ENCODE peak calls at places on chromosomes 12 and 14, in eight cellular contexts. U is stomach, D is upper lobe of left lung, R is SK-N-MC, L is sigmoid colon, P is Panc1, X is transverse colon, F is HL-60. M is an unnamed sample.
A peak's percentile ranks its signal among the peaks of the same experiment; 100 is the strongest.

GRCh38 chr14:72173038-72173720 is 240.9 kb downstream of the RGS6 start:
- DNase-seq in U (no peak), D (no peak), R (no peak), L (no peak), P (no peak), X (no peak), F (no peak), M (no peak)

GRCh38 chr12:126493366-126494108 is 1428.3 kb downstream of the AACS start:
- DNase-seq in U (no peak), D (no peak), R (no peak), L (no peak), P (peak; percentile 25), X (no peak), F (no peak), M (no peak)

GRCh38 chr12:95224202-95225170 is 6.9 kb downstream of the VEZT start:
- DNase-seq in U (no peak), D (no peak), R (no peak), L (no peak), P (no peak), X (no peak), F (no peak), M (no peak)

GRCh38 chr14:102182190-102182589 is 42.5 kb downstream of the WDR20 start:
- DNase-seq in U (no peak), D (no peak), R (no peak), L (no peak), P (no peak), X (no peak), F (no peak), M (no peak)

GRCh38 chr12:1470051-1470450 is 124.3 kb downstream of the FBXL14 start:
- DNase-seq in U (no peak), D (no peak), R (no peak), L (no peak), P (no peak), X (no peak), F (no peak), M (no peak)

GRCh38 chr14:100621806-100622205 is 34.6 kb upstream of the BEGAIN start:
- DNase-seq in U (no peak), D (no peak), R (no peak), L (peak; percentile 48), P (no peak), X (peak; percentile 8), F (no peak), M (no peak)

GRCh38 chr12:27779416-27779815 is 617 bp upstream of the KLHL42 start:
- DNase-seq in U (no peak), D (no peak), R (no peak), L (peak; percentile 70), P (no peak), X (peak; percentile 14), F (peak; percentile 21), M (no peak)

GRCh38 chr14:24389266-24389855 is 9.4 kb upstream of the NYNRIN start:
- DNase-seq in U (no peak), D (no peak), R (no peak), L (no peak), P (no peak), X (no peak), F (no peak), M (no peak)

GRCh38 chr14:30214456-30215090 is 286.9 kb upstream of the PRKD1 start:
- DNase-seq in U (no peak), D (no peak), R (peak; percentile 28), L (no peak), P (no peak), X (no peak), F (peak; percentile 41), M (no peak)

GRCh38 chr12:126681676-126682075 is 1585.3 kb upstream of the TMEM132C start:
- DNase-seq in U (no peak), D (no peak), R (no peak), L (no peak), P (no peak), X (no peak), F (no peak), M (no peak)

GRCh38 chr12:68564166-68564565 is 46.5 kb upstream of the RAP1B start:
- DNase-seq in U (no peak), D (no peak), R (no peak), L (no peak), P (no peak), X (no peak), F (no peak), M (no peak)

GRCh38 chr12:118302053-118302452 is 70.7 kb downstream of the TAOK3 start:
- DNase-seq in U (no peak), D (no peak), R (no peak), L (no peak), P (no peak), X (no peak), F (no peak), M (no peak)

GRCh38 chr12:118297284-118297683 is 75.4 kb downstream of the TAOK3 start:
- DNase-seq in U (no peak), D (no peak), R (no peak), L (no peak), P (no peak), X (no peak), F (no peak), M (no peak)

GRCh38 chr12:118304093-118304492 is 68.6 kb downstream of the TAOK3 start:
- DNase-seq in U (no peak), D (no peak), R (no peak), L (no peak), P (no peak), X (no peak), F (no peak), M (no peak)

DNA sequence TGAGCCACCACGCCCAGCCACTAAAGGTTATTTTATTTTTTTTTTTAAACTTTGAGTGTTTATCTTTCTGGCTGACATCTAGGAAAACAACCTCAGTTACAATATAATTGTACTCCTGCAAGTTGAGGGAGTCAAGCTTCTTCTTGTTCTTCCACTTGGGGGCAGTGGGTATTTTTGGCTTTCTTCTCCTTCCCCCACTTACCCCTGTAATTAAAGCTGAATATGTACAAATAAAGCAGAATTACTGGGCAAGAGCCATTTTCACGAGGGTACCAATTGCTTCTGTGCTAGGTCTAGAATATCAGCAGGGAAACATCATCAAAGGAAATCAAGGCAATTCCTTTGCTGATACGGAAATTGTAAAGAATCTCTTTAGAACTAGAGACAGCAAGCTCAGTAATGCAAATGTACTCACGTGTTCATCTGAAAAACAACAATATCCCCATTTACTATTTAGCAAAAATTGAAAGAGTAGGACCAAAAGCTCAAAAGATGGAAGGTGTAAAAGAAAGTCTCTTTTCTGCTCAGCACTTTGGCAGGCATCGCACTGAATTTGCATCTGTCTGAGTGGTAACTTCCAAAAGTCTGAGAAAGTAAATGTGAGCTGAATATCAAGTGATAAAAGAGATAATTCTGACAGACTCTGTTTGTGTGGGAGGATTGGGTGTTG is 72.8 kb downstream of the TAOK3 start:
- DNase-seq in U (no peak), D (no peak), R (no peak), L (no peak), P (no peak), X (no peak), F (no peak), M (no peak)
- H3K27ac ChIP-seq in U (no peak overlapping the region), D (no peak overlapping the region), R (no peak overlapping the region), L (no peak overlapping the region), P (no peak overlapping the region), X (no peak overlapping the region), F (peak overlapping the region; percentile 29), M (no peak overlapping the region)

GRCh38 chr14:76947078-76947837 is 81.2 kb downstream of the IRF2BPL start:
- DNase-seq in U (peak; percentile 94), D (peak; percentile 94), R (no peak), L (peak; percentile 95), P (no peak), X (peak; percentile 89), F (peak; percentile 69), M (no peak)
- TF ChIP-seq POLR2AphosphoS5 in U (peak; percentile 11), D (peak; percentile 13), R (no peak), L (peak; percentile 46), P (no peak), X (no peak), F (no peak), M (peak; percentile 13)

GRCh38 chr12:18160901-18161300 is 70.9 kb upstream of the RERGL start:
- DNase-seq in U (no peak), D (no peak), R (no peak), L (no peak), P (no peak), X (no peak), F (no peak), M (no peak)

GRCh38 chr12:18165889-18166288 is 75.9 kb upstream of the RERGL start:
- DNase-seq in U (no peak), D (no peak), R (no peak), L (no peak), P (no peak), X (no peak), F (no peak), M (no peak)

DNA sequence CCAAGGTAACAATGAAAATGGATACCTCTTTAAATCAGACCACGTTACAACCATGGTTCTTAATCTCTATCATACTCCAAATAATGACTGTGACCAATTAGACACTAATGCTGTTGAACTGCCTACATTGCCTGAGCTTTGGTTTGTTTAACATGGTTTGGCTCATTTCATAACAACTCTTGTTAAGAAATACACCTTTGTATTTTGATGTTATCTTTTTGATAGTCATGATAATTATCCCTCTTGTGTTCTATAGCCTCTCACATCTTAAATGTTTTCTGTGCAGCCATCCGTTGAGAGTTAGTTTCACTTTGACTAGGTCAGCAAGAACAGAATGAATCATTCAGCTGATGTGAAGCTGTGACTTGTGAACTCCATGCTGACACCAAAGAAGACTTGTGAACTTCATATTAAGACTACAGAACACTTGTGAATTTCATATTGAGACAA is 75.5 kb upstream of the RERGL start:
- DNase-seq in U (no peak), D (no peak), R (no peak), L (no peak), P (no peak), X (no peak), F (no peak), M (no peak)
- H3K4me3 ChIP-seq in U (no peak overlapping the region), D (no peak overlapping the region), R (peak overlapping the region; percentile 16), L (peak overlapping the region; percentile 23), P (no peak overlapping the region), X (no peak overlapping the region), F (no peak overlapping the region), M (peak overlapping the region; percentile 9)

GRCh38 chr12:19971396-19971802 is 396.9 kb upstream of the PDE3A start:
- DNase-seq in U (no peak), D (no peak), R (no peak), L (no peak), P (no peak), X (no peak), F (no peak), M (no peak)

GRCh38 chr12:19971881-19972280 is 396.5 kb upstream of the PDE3A start:
- DNase-seq in U (no peak), D (no peak), R (no peak), L (no peak), P (no peak), X (no peak), F (no peak), M (no peak)

GRCh38 chr12:19969476-19969875 is 398.9 kb upstream of the PDE3A start:
- DNase-seq in U (no peak), D (no peak), R (no peak), L (no peak), P (no peak), X (no peak), F (no peak), M (no peak)

GRCh38 chr12:19970826-19971225 is 397.5 kb upstream of the PDE3A start:
- DNase-seq in U (no peak), D (no peak), R (no peak), L (no peak), P (no peak), X (no peak), F (no peak), M (no peak)

DNA sequence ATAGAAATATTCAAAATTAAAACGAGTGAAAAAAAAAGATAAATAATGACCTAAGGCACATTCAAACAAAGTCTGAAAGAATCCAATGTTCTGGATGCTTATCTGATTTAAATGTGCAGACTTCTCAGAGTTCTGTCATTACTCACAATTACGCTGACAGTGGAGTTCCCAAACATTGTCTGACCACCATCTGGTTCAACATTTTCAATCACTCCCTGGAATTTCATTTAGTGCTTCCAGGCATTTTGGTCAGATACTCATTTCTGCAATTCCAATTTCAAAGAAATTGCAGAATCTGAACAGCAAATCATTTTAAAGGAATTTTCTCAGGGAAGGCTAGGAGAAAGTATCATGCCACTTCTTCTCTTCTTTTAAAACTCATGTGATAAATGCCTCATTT is 398.2 kb upstream of the PDE3A start:
- DNase-seq in U (no peak), D (no peak), R (no peak), L (no peak), P (no peak), X (no peak), F (no peak), M (no peak)
- H3K27ac ChIP-seq in U (no peak overlapping the region), D (no peak overlapping the region), R (peak overlapping the region; percentile 67), L (no peak overlapping the region), P (no peak overlapping the region), X (no peak overlapping the region), F (no peak overlapping the region), M (no peak overlapping the region)

M was measured in vagina.